ENCODE peak calls at places on chromosomes 3 and 15, in five cellular contexts. J, V, L, N and G are unnamed samples.

GRCh38 chr3:186054481-186055399 is 54.1 kb downstream of the ETV5 start:
- DNase-seq in J (no peak), V (no peak), L (no peak), N (no peak), G (no peak)

GRCh38 chr3:43285644-43286043 is 696 bp upstream of the SNRK start:
- DNase-seq in J (no peak), V (no peak), L (no peak), N (no peak), G (no peak)

GRCh38 chr3:177591371-177591770 is 394.1 kb upstream of the TBL1XR1 start:
- DNase-seq in J (peak; percentile 58), V (no peak), L (no peak), N (no peak), G (peak; percentile 70)

GRCh38 chr3:196270499-196270898 is 17.0 kb downstream of the PCYT1A start:
- DNase-seq in J (no peak), V (no peak), L (no peak), N (no peak), G (no peak)

GRCh38 chr3:188319569-188319968 is 165.6 kb downstream of the LPP start:
- DNase-seq in J (no peak), V (no peak), L (no peak), N (no peak), G (peak; percentile 57)

GRCh38 chr3:31614162-31614921 is 81.6 kb downstream of the STT3B start:
- DNase-seq in J (no peak), V (no peak), L (no peak), N (no peak), G (peak; percentile 11)

GRCh38 chr3:14837188-14837587 is 18.4 kb downstream of the FGD5 start:
- DNase-seq in J (no peak), V (no peak), L (no peak), N (no peak), G (no peak)

GRCh38 chr3:23079976-23080375 is 123.2 kb upstream of the UBE2E2 start:
- DNase-seq in J (no peak), V (no peak), L (no peak), N (no peak), G (no peak)

GRCh38 chr3:9056581-9056980 is 93.3 kb upstream of the RAD18 start:
- DNase-seq in J (no peak), V (no peak), L (no peak), N (no peak), G (no peak)

GRCh38 chr15:101488300-101489164 is 975 bp downstream of the PCSK6 start:
- DNase-seq in J (no peak), V (no peak), L (no peak), N (no peak), G (no peak)

GRCh38 chr15:62940755-62941361 is 101.7 kb upstream of the TPM1 start:
- DNase-seq in J (peak; percentile 93), V (no peak), L (peak; percentile 79), N (peak; percentile 24), G (peak; percentile 97)

GRCh38 chr3:44109997-44110396 is 131.7 kb upstream of the TOPAZ1 start:
- DNase-seq in J (no peak), V (no peak), L (no peak), N (no peak), G (no peak)

GRCh38 chr3:168801792-168802191 is 706.1 kb upstream of the GOLIM4 start:
- DNase-seq in J (peak; percentile 85), V (no peak), L (no peak), N (no peak), G (peak; percentile 46)

GRCh38 chr15:55402707-55403106 is 5.5 kb downstream of the CCPG1 start:
- DNase-seq in J (peak; percentile 53), V (peak; percentile 12), L (no peak), N (no peak), G (no peak)

GRCh38 chr15:101045835-101046691 is 126.9 kb downstream of the LRRK1 start:
- DNase-seq in J (no peak), V (no peak), L (no peak), N (peak; percentile 6), G (no peak)

GRCh38 chr3:9691636-9692035 is 12.0 kb upstream of the CPNE9 start:
- DNase-seq in J (no peak), V (no peak), L (no peak), N (no peak), G (no peak)

GRCh38 chr3:40800343-40800742 is 275.6 kb downstream of the ZNF621 start:
- DNase-seq in J (peak; percentile 85), V (no peak), L (no peak), N (no peak), G (peak; percentile 97)

GRCh38 chr15:97786741-97787140 is 173.8 kb upstream of the ARRDC4 start:
- DNase-seq in J (no peak), V (no peak), L (no peak), N (no peak), G (no peak)

GRCh38 chr15:56754993-56755392 is 21.7 kb upstream of the ZNF280D start:
- DNase-seq in J (peak; percentile 89), V (no peak), L (no peak), N (no peak), G (peak; percentile 68)

GRCh38 chr3:184669578-184669977 is 42.3 kb downstream of the MAGEF1 start:
- DNase-seq in J (no peak), V (no peak), L (no peak), N (no peak), G (no peak)

GRCh38 chr3:61814674-61815073 is 253.3 kb downstream of the PTPRG start:
- DNase-seq in J (no peak), V (no peak), L (no peak), N (no peak), G (no peak)

GRCh38 chr3:100463646-100464155 is 28.7 kb upstream of the TMEM45A start:
- DNase-seq in J (no peak), V (no peak), L (no peak), N (no peak), G (no peak)

GRCh38 chr15:35038655-35039534 is 46.2 kb downstream of the NANOGP8 start:
- DNase-seq in J (peak; percentile 80), V (no peak), L (no peak), N (no peak), G (no peak)

GRCh38 chr3:140319801-140320200 is 358.1 kb upstream of the TRIM42 start:
- DNase-seq in J (no peak), V (no peak), L (no peak), N (no peak), G (no peak)

GRCh38 chr3:149487598-149488197 is 13.2 kb downstream of the TM4SF4 start:
- DNase-seq in J (no peak), V (peak; percentile 54), L (no peak), N (no peak), G (no peak)

GRCh38 chr3:84958495-84959469 is at the start of gene CADM2:
- DNase-seq in J (peak; percentile 75), V (no peak), L (peak; percentile 81), N (peak; percentile 45), G (peak; percentile 52)

GRCh38 chr3:25854214-25854613 is 64.3 kb downstream of the OXSM start:
- DNase-seq in J (peak; percentile 8), V (no peak), L (no peak), N (no peak), G (peak; percentile 24)

GRCh38 chr3:193240850-193241706 is at the start of gene PLAAT1:
- DNase-seq in J (peak; percentile 17), V (no peak), L (peak; percentile 79), N (no peak), G (peak; percentile 38)

GRCh38 chr3:172367205-172368105 is 80.8 kb downstream of the GHSR start:
- DNase-seq in J (no peak), V (no peak), L (no peak), N (no peak), G (peak; percentile 15)

GRCh38 chr15:56199038-56199437 is 44.6 kb downstream of the RFX7 start:
- DNase-seq in J (no peak), V (no peak), L (no peak), N (no peak), G (no peak)

DNA sequence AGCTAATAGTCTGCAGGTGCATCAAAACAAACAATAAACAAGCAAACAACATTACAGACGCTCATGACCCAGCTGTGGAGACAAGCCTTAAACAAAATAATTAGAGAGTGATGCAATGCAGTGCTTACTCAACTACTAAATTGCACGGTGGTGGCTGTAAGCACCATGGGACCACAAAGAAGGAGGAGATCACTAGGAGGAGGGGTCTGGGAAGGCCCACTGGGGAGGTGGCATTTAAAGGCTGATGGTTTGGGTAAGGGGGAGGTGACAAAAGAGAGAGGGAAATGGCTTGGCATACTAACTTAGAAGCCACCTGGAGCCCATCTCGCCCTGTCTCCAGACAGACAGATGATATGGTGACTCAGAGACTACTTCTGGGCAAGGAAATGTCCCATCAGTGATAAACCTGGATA is 516.7 kb downstream of the FOXP1 start:
- DNase-seq in J (peak; percentile 59), V (peak; percentile 45), L (no peak), N (no peak), G (peak; percentile 69)
- H3K4me3 ChIP-seq in J (no peak overlapping the region), V (peak overlapping the region; percentile 71), L (peak overlapping the region; percentile 74), N (no peak overlapping the region), G (no peak overlapping the region)

GRCh38 chr15:29740692-29741311 is 81.5 kb downstream of the TJP1 start:
- DNase-seq in J (no peak), V (peak; percentile 49), L (no peak), N (no peak), G (no peak)
- TF ChIP-seq CTCF in J (peak; percentile 23), V (peak; percentile 80), L (peak; percentile 9), N (no peak), G (peak; percentile 12)

GRCh38 chr3:128484404-128485282 is 8.4 kb downstream of the GATA2 start:
- DNase-seq in J (no peak), V (no peak), L (no peak), N (no peak), G (no peak)
- H3K4me3 ChIP-seq in J (peak overlapping the region; percentile 79), V (no peak overlapping the region), L (peak overlapping the region; percentile 70), N (no peak overlapping the region), G (no peak overlapping the region)

GRCh38 chr3:159870723-159871122 is 117.9 kb upstream of the IL12A start:
- DNase-seq in J (no peak), V (no peak), L (no peak), N (no peak), G (no peak)

GRCh38 chr3:159867372-159867771 is 121.3 kb upstream of the IL12A start:
- DNase-seq in J (no peak), V (no peak), L (no peak), N (no peak), G (no peak)

GRCh38 chr3:159877924-159878323 is 110.7 kb upstream of the IL12A start:
- DNase-seq in J (no peak), V (no peak), L (no peak), N (no peak), G (peak; percentile 82)

DNA sequence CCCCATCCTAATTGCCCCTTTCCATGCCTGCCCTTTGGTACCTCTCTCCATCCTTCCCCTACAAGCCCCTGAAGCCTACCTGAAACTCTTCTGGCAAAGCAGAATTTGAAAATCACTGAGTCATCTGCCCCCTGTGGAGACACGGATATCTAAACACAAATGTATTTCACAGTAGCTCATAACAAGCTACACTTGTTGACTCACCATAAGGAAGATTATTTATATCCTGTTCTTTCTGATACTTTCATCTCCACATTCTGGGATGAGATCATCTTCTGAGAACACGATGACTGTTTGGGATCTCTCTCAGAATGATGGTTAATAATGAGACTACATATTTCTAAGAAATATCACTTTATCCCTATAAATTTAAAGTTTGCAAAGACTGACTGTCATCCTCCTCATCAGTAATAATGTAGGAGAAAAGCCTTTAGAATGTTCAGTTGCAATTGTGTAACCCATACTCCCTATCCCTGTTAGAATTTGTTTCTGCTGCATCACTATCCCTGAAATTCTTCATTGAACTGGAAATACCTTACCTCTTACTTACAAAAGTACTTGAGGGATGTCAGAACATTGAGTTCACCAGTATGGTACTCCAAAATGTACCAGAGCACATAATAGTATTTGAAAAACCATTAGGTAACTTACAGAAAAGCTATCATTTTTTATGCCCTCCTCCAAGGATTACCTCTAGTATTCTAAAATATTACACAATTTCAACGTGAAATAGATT is 116.1 kb upstream of the IL12A start:
- DNase-seq in J (peak; percentile 85), V (no peak), L (no peak), N (no peak), G (peak; percentile 95)
- TF ChIP-seq CTCF in J (peak; percentile 51), V (peak; percentile 33), L (peak; percentile 15), N (no peak), G (peak; percentile 50)